ENCODE peak calls at places on chromosome 4, in ten cellular contexts. N is CD8-positive, alpha-beta memory T cell; R is adrenal gland; F is heart right ventricle; K is HCT116; Z is ovary; L is cardiac muscle cell; C is spleen; I is BE2C; M is CD8-positive, alpha-beta T cell. X is an unnamed sample.

GRCh38 chr4:184396001-184396400 is 78.3 kb downstream of the IRF2 start:
- DNase-seq in N (no peak), R (no peak), F (no peak), K (no peak), Z (no peak), L (no peak), C (no peak), I (no peak), M (no peak), X (no peak)

GRCh38 chr4:9969526-9970398 is 51.5 kb downstream of the SLC2A9 start:
- DNase-seq in N (no peak), R (no peak), F (no peak), K (no peak), Z (no peak), L (no peak), C (no peak), I (no peak), M (no peak), X (no peak)

GRCh38 chr4:75254745-75255144 is 259.5 kb downstream of the RCHY1 start:
- DNase-seq in N (no peak), R (no peak), F (no peak), K (no peak), Z (no peak), L (peak; percentile 46), C (no peak), I (peak; percentile 25), M (no peak), X (no peak)

GRCh38 chr4:121156822-121157769 is 7.0 kb downstream of the TNIP3 start:
- DNase-seq in N (peak; percentile 47), R (peak; percentile 41), F (peak; percentile 7), K (no peak), Z (no peak), L (peak; percentile 31), C (peak; percentile 81), I (peak; percentile 22), M (peak; percentile 35), X (peak; percentile 68)

GRCh38 chr4:7831330-7831729 is 108.3 kb downstream of the AFAP1 start:
- DNase-seq in N (no peak), R (no peak), F (peak; percentile 61), K (no peak), Z (no peak), L (peak; percentile 70), C (no peak), I (no peak), M (no peak), X (no peak)

GRCh38 chr4:67122029-67122428 is 423.3 kb downstream of the CENPC start:
- DNase-seq in N (no peak), R (peak; percentile 2), F (no peak), K (no peak), Z (no peak), L (peak; percentile 11), C (no peak), I (no peak), M (no peak), X (no peak)

GRCh38 chr4:158819942-158820786 is 51.3 kb downstream of the FNIP2 start:
- DNase-seq in N (no peak), R (no peak), F (no peak), K (no peak), Z (no peak), L (no peak), C (no peak), I (no peak), M (no peak), X (no peak)

GRCh38 chr4:176529574-176529973 is 209.8 kb downstream of the SPCS3 start:
- DNase-seq in N (no peak), R (no peak), F (no peak), K (no peak), Z (no peak), L (no peak), C (no peak), I (no peak), M (no peak), X (no peak)

GRCh38 chr4:148747721-148748268 is 305.6 kb upstream of the NR3C2 start:
- DNase-seq in N (no peak), R (no peak), F (no peak), K (no peak), Z (no peak), L (no peak), C (no peak), I (no peak), M (no peak), X (no peak)

GRCh38 chr4:20675786-20676185 is 24.5 kb upstream of the PACRGL start:
- DNase-seq in N (no peak), R (no peak), F (no peak), K (no peak), Z (no peak), L (no peak), C (no peak), I (no peak), M (no peak), X (no peak)

GRCh38 chr4:112951362-112951962 is 98.0 kb upstream of the ANK2 start:
- DNase-seq in N (no peak), R (no peak), F (no peak), K (no peak), Z (no peak), L (peak; percentile 32), C (no peak), I (no peak), M (no peak), X (no peak)

GRCh38 chr4:6334203-6334887 is 64.7 kb downstream of the WFS1 start:
- DNase-seq in N (no peak), R (no peak), F (no peak), K (no peak), Z (no peak), L (no peak), C (no peak), I (no peak), M (no peak), X (no peak)

DNA sequence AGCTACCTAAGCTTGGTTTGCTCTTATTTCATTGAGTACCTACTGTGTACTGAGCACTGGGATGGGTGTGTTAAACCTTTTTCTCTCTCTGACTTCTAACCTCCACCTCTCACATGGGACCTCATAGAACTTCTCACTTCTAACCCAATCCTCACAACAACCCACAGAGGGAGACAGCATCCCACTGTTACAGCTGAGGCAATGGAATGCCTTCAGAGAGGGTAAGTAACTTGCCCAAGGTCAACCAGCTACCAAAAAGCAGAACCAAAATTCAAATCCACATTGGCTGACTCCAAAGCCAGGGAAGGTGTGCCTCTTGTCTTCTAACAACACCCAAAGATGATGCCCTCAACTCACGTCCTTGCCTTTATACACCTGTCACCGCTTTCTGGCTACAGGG is 5.4 kb downstream of the SEL1L3 start:
- DNase-seq in N (no peak), R (no peak), F (no peak), K (no peak), Z (no peak), L (peak; percentile 15), C (no peak), I (no peak), M (no peak), X (no peak)
- H3K4me1 ChIP-seq in N (peaks cover 68% of the 10 kb centered on the region), R (peaks cover 30% of the 10 kb centered on the region), F (peaks cover 33% of the 10 kb centered on the region), K (peaks cover 39% of the 10 kb centered on the region), Z (no peaks in the 10 kb centered on the region), L (no peaks in the 10 kb centered on the region), C (peaks cover 87% of the 10 kb centered on the region), I (no peaks in the 10 kb centered on the region), M (peaks cover 71% of the 10 kb centered on the region), X (peaks cover 21% of the 10 kb centered on the region)

DNA sequence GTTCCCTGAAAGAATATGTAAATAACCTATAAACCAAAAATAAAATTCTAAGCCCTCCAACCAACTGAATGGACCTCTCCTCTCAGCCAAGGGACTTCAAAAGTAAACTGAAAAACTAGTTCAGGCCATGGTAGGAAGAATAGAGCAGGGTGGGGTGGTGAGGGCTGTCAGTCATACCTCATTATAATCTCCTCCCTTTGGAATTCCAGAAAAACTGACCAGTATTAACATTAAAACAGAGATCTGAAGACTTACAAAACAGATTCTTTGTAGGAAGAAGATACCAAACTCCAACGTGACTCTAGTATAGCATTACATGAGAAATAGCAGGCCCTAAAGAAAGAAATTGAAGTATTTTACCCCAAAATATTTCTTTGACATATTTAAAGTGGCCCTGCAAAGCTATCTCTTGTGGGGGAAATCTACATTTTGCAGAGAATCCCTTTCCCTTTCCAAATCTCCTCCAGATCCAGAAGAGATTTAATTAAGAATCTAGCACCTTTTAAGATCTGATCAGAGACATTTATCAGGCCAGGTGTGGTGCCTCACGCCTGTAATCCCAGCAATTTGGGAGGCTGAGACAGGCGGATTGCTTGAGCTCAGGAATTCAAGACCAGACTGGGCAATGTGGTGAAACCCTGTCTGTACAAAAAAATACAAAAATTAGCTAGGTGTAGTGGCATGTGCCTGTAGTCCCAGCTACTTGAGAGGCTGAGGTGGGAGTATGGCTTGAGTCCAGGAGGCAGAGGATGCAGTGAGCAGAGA is 15.1 kb downstream of the TBC1D9 start:
- DNase-seq in N (no peak), R (no peak), F (no peak), K (no peak), Z (no peak), L (no peak), C (no peak), I (no peak), M (no peak), X (no peak)
- H3K4me1 ChIP-seq in N (no peaks in the 10 kb centered on the region), R (peaks cover 22% of the 10 kb centered on the region), F (peaks cover 22% of the 10 kb centered on the region), K (peaks cover 4% of the 10 kb centered on the region), Z (peaks cover 14% of the 10 kb centered on the region), L (peaks cover 6% of the 10 kb centered on the region), C (peaks cover 63% of the 10 kb centered on the region), I (peaks cover 16% of the 10 kb centered on the region), M (no peaks in the 10 kb centered on the region), X (peaks cover 5% of the 10 kb centered on the region)

GRCh38 chr4:128525387-128525786 is 237.8 kb upstream of the PGRMC2 start:
- DNase-seq in N (no peak), R (no peak), F (no peak), K (no peak), Z (no peak), L (peak; percentile 61), C (no peak), I (no peak), M (no peak), X (no peak)
- H3K4me1 ChIP-seq in N (no peaks in the 10 kb centered on the region), R (peaks cover 35% of the 10 kb centered on the region), F (peaks cover 12% of the 10 kb centered on the region), K (peaks cover 61% of the 10 kb centered on the region), Z (peaks cover 3% of the 10 kb centered on the region), L (peaks cover 7% of the 10 kb centered on the region), C (no peaks in the 10 kb centered on the region), I (no peaks in the 10 kb centered on the region), M (no peaks in the 10 kb centered on the region), X (peaks cover 6% of the 10 kb centered on the region)

DNA sequence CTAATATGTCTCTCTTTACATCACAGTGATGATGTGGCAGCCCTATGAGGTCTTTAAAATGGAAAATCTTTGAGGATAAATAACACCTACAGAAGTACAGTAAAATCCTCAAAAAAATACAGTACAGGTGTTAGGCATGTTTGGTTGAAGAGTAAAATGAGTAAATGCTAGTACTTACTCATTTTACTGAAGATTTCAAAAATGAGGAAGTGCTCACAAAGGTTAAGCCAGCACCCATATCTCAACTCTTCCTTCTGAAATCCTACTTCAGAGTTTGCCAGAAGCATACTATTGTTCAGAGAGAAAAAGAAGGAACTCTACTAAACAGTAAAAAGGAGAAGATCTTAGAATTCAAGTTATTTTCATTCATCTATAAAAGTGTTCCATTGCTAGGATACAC is 130.9 kb downstream of the CBR4 start:
- DNase-seq in N (no peak), R (no peak), F (no peak), K (no peak), Z (no peak), L (no peak), C (no peak), I (no peak), M (no peak), X (no peak)
- H3K4me1 ChIP-seq in N (no peaks in the 10 kb centered on the region), R (peaks cover 42% of the 10 kb centered on the region), F (peaks cover 32% of the 10 kb centered on the region), K (peaks cover 15% of the 10 kb centered on the region), Z (peaks cover 7% of the 10 kb centered on the region), L (peaks cover 17% of the 10 kb centered on the region), C (peaks cover 54% of the 10 kb centered on the region), I (no peaks in the 10 kb centered on the region), M (no peaks in the 10 kb centered on the region), X (peaks cover 11% of the 10 kb centered on the region)

GRCh38 chr4:107991945-107992625 is 2.4 kb downstream of the HADH start:
- DNase-seq in N (no peak), R (peak; percentile 11), F (no peak), K (no peak), Z (no peak), L (peak; percentile 90), C (no peak), I (no peak), M (no peak), X (no peak)
- H3K4me1 ChIP-seq in N (peaks cover 25% of the 10 kb centered on the region), R (peaks cover 53% of the 10 kb centered on the region), F (peaks cover 22% of the 10 kb centered on the region), K (peaks cover 18% of the 10 kb centered on the region), Z (peaks cover 12% of the 10 kb centered on the region), L (peaks cover 34% of the 10 kb centered on the region), C (peaks cover 47% of the 10 kb centered on the region), I (no peaks in the 10 kb centered on the region), M (peaks cover 28% of the 10 kb centered on the region), X (peaks cover 34% of the 10 kb centered on the region)

X was measured in lung.